ENCODE peak calls at places on chromosomes 16 and 17, in eight cellular contexts. J is right cardiac atrium; S is effector memory CD4-positive, alpha-beta T cell; L is IMR-90; O is naive thymus-derived CD4-positive, alpha-beta T cell; P is OCI-LY7; X is upper lobe of left lung; D is body of pancreas. N is an unnamed sample. For H3K4me1, the result is how much of the 10 kb centered on the place peaks cover.

GRCh38 chr17:36124879-36125824 is 21.5 kb downstream of the CCL4 start:
- DNase-seq in J (no peak), S (no peak), L (no peak), O (no peak), P (peak), X (no peak), D (no peak), N (no peak)

GRCh38 chr17:48624544-48625501 is 1.3 kb downstream of the HOXB9 start:
- DNase-seq in J (no peak), S (no peak), L (no peak), O (no peak), P (no peak), X (no peak), D (no peak), N (no peak)

GRCh38 chr16:75555213-75555706 is 792 bp downstream of the TMEM231 start:
- DNase-seq in J (peak), S (no peak), L (peak), O (no peak), P (peak), X (peak), D (peak), N (peak)

GRCh38 chr16:27972500-27972899 is 91.0 kb downstream of the GSG1L start:
- DNase-seq in J (no peak), S (peak), L (peak), O (no peak), P (peak), X (no peak), D (peak), N (no peak)

GRCh38 chr16:51404386-51404785 is 253.3 kb upstream of the SALL1 start:
- DNase-seq in J (no peak), S (no peak), L (peak), O (no peak), P (no peak), X (no peak), D (no peak), N (no peak)

GRCh38 chr17:31425646-31426045 is 34.2 kb downstream of the RAB11FIP4 start:
- DNase-seq in J (peak), S (no peak), L (no peak), O (no peak), P (no peak), X (no peak), D (peak), N (peak)

GRCh38 chr17:27810211-27810901 is 10.0 kb upstream of the NOS2 start:
- DNase-seq in J (no peak), S (no peak), L (no peak), O (no peak), P (no peak), X (peak), D (no peak), N (no peak)

GRCh38 chr17:21289902-21290571 is 5.5 kb downstream of the MAP2K3 start:
- DNase-seq in J (peak), S (no peak), L (no peak), O (no peak), P (no peak), X (no peak), D (peak), N (peak)

GRCh38 chr17:65455972-65456343 is 105.5 kb downstream of the AXIN2 start:
- DNase-seq in J (no peak), S (no peak), L (peak), O (peak), P (peak), X (peak), D (peak), N (no peak)

GRCh38 chr16:56822966-56823739 is 41.9 kb upstream of the SLC12A3 start:
- DNase-seq in J (no peak), S (no peak), L (no peak), O (no peak), P (no peak), X (no peak), D (no peak), N (no peak)

GRCh38 chr17:35849469-35850348 is 19.0 kb downstream of the HEATR9 start:
- DNase-seq in J (no peak), S (peak), L (peak), O (peak), P (peak), X (peak), D (peak), N (no peak)

GRCh38 chr16:57299009-57299718 is 14.7 kb upstream of the PLLP start:
- DNase-seq in J (peak), S (no peak), L (no peak), O (peak), P (no peak), X (peak), D (no peak), N (no peak)

GRCh38 chr17:46977348-46977747 is 1.7 kb downstream of the RPRML start:
- DNase-seq in J (no peak), S (no peak), L (peak), O (no peak), P (peak), X (no peak), D (peak), N (no peak)

GRCh38 chr16:10067406-10067805 is 114.8 kb downstream of the GRIN2A start:
- DNase-seq in J (no peak), S (no peak), L (no peak), O (no peak), P (no peak), X (no peak), D (no peak), N (no peak)

GRCh38 chr17:56887552-56888467 is 26.0 kb downstream of the TRIM25 start:
- DNase-seq in J (no peak), S (no peak), L (peak), O (no peak), P (no peak), X (no peak), D (no peak), N (no peak)

GRCh38 chr17:82863941-82864720 is 24.3 kb upstream of the ZNF750 start:
- DNase-seq in J (no peak), S (peak), L (peak), O (peak), P (peak), X (no peak), D (no peak), N (no peak)

GRCh38 chr17:80964859-80965580 is 26.6 kb upstream of the CHMP6 start:
- DNase-seq in J (no peak), S (no peak), L (no peak), O (no peak), P (no peak), X (no peak), D (no peak), N (no peak)

GRCh38 chr17:79023886-79024771 is at the start of gene C1QTNF1:
- DNase-seq in J (peak), S (peak), L (peak), O (peak), P (no peak), X (peak), D (peak), N (peak)

GRCh38 chr16:22232277-22233049 is 26.4 kb downstream of the EEF2K start:
- DNase-seq in J (no peak), S (no peak), L (peak), O (no peak), P (no peak), X (peak), D (peak), N (no peak)

GRCh38 chr17:43094129-43094834 is 30.9 kb downstream of the BRCA1 start:
- DNase-seq in J (no peak), S (no peak), L (peak), O (no peak), P (no peak), X (no peak), D (no peak), N (no peak)

GRCh38 chr16:85819245-85819644 is 19.8 kb downstream of the COX4I1 start:
- DNase-seq in J (peak), S (peak), L (peak), O (peak), P (peak), X (peak), D (peak), N (peak)

GRCh38 chr16:85916141-85916890 is 17.4 kb downstream of the IRF8 start:
- DNase-seq in J (peak), S (no peak), L (no peak), O (no peak), P (no peak), X (peak), D (peak), N (peak)

GRCh38 chr17:17890773-17891759 is 54.3 kb upstream of the SREBF1 start:
- DNase-seq in J (peak), S (no peak), L (peak), O (peak), P (peak), X (peak), D (peak), N (peak)

GRCh38 chr16:80656161-80656560 is 115.4 kb downstream of the DYNLRB2 start:
- DNase-seq in J (no peak), S (no peak), L (no peak), O (no peak), P (no peak), X (no peak), D (no peak), N (no peak)

GRCh38 chr17:43823350-43824084 is 9.4 kb downstream of the MPP3 start:
- DNase-seq in J (peak), S (no peak), L (no peak), O (no peak), P (no peak), X (peak), D (no peak), N (peak)

GRCh38 chr16:17448640-17449638 is 21.8 kb downstream of the XYLT1 start:
- DNase-seq in J (peak), S (peak), L (no peak), O (peak), P (peak), X (peak), D (peak), N (peak)

GRCh38 chr17:59754547-59754946 is 47.1 kb downstream of the VMP1 start:
- DNase-seq in J (no peak), S (peak), L (peak), O (no peak), P (no peak), X (no peak), D (no peak), N (no peak)

GRCh38 chr16:88383401-88384221 is 852 bp downstream of the ZNF469 start:
- DNase-seq in J (peak), S (no peak), L (peak), O (no peak), P (no peak), X (no peak), D (peak), N (peak)

GRCh38 chr16:70743791-70744190 is 57.2 kb downstream of the VAC14 start:
- DNase-seq in J (no peak), S (no peak), L (no peak), O (no peak), P (no peak), X (no peak), D (no peak), N (no peak)

GRCh38 chr16:27503662-27504061 is 46.1 kb downstream of the GTF3C1 start:
- DNase-seq in J (no peak), S (no peak), L (no peak), O (no peak), P (no peak), X (no peak), D (no peak), N (no peak)

GRCh38 chr16:53098526-53099317 is 43.9 kb downstream of the CHD9 start:
- DNase-seq in J (peak), S (peak), L (peak), O (peak), P (peak), X (peak), D (peak), N (peak)

GRCh38 chr16:81469710-81470481 is 25.3 kb downstream of the CMIP start:
- DNase-seq in J (no peak), S (no peak), L (no peak), O (peak), P (peak), X (peak), D (no peak), N (peak)

GRCh38 chr16:87350681-87351319 is 32.8 kb downstream of the FBXO31 start:
- DNase-seq in J (peak), S (no peak), L (peak), O (no peak), P (no peak), X (no peak), D (no peak), N (no peak)
- H3K27ac ChIP-seq in J (peak), S (no peak), L (no peak), O (no peak), P (no peak), X (no peak), D (no peak), N (no peak)

GRCh38 chr17:2233441-2233947 is 70.1 kb downstream of the SMG6 start:
- DNase-seq in J (peak), S (no peak), L (peak), O (no peak), P (no peak), X (no peak), D (no peak), N (peak)
- H3K4me1 ChIP-seq in J (under half), S (under half), L (under half), O (under half), P (under half), X (under half), D (under half), N (half or more)

DNA sequence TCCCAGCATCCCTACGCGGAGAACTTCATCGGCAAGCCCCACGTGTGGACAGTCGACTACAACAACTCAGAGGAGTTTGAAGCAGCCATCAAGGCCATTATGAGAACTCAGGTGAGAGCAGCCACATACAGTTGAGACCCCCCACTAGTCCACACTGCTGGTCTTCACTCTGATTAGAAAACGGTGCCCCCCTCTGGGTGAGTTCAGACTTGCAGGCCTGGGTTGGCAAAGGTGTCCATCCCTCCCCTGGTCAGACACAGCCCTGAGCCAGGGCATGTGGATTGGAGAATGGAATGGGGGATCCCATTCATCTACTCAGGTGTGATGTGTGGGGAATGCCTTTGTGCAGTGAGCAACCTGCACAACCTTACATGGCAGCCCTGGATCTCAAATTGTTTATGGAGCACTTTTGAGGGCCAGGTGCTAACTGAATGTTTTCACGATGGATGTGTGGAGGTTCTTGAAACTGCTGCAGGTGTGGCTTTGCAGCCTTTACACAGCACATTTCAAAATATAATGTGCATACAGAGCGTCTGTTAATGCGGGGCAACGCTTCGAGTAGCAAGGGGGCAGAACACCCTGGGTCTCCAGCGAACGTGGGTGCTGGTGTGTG is 72.6 kb downstream of the MGAT5B start:
- DNase-seq in J (no peak), S (no peak), L (no peak), O (no peak), P (peak), X (no peak), D (no peak), N (no peak)
- H3K27ac ChIP-seq in J (no peak), S (no peak), L (no peak), O (no peak), P (no peak), X (no peak), D (no peak), N (no peak)

DNA sequence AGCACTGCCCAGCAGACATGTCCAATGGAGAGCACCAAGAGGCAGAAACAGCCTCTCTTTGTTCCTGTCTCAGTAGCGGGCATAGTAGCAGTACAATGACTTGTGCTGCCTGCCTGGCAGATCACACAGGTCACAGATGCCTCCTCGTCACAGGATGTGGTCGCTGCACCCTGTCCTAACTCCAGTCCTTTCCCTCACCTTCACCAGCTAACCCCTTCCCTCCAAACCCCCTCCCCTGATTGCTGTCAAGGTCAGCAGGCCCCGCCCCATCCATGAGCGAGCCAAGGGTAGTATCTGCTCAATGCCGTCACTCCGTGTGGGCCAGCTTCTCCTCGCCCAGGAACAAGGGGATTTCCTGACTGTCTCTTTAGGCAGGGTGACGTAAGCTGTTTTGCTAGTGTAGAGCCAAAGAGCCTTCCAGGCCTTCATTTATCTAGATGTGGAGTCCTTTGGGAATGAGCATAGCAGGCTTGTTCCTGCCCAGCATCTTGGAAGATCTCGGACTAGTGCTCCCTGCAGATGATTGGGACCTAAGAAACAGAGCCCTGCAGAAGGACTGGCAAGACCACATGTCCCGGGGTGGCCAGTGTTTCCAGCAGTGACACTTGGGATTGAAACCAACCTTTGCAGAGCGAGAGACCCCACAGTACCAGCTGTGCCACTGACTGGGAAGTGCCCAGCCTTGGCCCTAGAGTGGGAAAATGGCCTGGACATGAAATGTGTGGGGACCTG is 75.9 kb upstream of the TNRC6C start:
- DNase-seq in J (peak), S (peak), L (peak), O (peak), P (peak), X (peak), D (peak), N (peak)
- H3K4me1 ChIP-seq in J (under half), S (half or more), L (under half), O (half or more), P (half or more), X (under half), D (under half), N (half or more)

N was measured in left ventricle myocardium inferior.